ENCODE peak calls at places on chromosomes 7 and 10, in eight cellular contexts. One of them, this sample, is unnamed.

GRCh38 chr7:89003619-89003956 is 208.1 kb upstream of the TEX47 start:
- DNase-seq in Kasumi-1: no peak
- DNase-seq in stomach: no peak
- DNase-seq in amniotic stem cell: no peak
- DNase-seq in prostate gland: no peak
- DNase-seq in left colon: no peak
- DNase-seq in CD8-positive, alpha-beta memory T cell: no peak
- DNase-seq in posterior cingulate gyrus: no peak
- DNase-seq in this sample: no peak

GRCh38 chr10:27884185-27884630 is 114.7 kb downstream of the ODAD2 start:
- DNase-seq in stomach: no peak
- DNase-seq in Kasumi-1: no peak
- DNase-seq in posterior cingulate gyrus: no peak
- DNase-seq in CD8-positive, alpha-beta memory T cell: no peak
- DNase-seq in left colon: no peak
- DNase-seq in prostate gland: no peak
- DNase-seq in amniotic stem cell: no peak
- DNase-seq in this sample: no peak

GRCh38 chr7:42573904-42574692 is 337.1 kb upstream of the GLI3 start:
- DNase-seq in CD8-positive, alpha-beta memory T cell: no peak
- DNase-seq in Kasumi-1: no peak
- DNase-seq in left colon: no peak
- DNase-seq in posterior cingulate gyrus: no peak
- DNase-seq in amniotic stem cell: no peak
- DNase-seq in prostate gland: peak; percentile 22
- DNase-seq in stomach: no peak
- DNase-seq in this sample: no peak

GRCh38 chr7:22832422-22832821 is 9.8 kb upstream of the TOMM7 start:
- DNase-seq in amniotic stem cell: no peak
- DNase-seq in left colon: no peak
- DNase-seq in CD8-positive, alpha-beta memory T cell: no peak
- DNase-seq in stomach: no peak
- DNase-seq in prostate gland: no peak
- DNase-seq in Kasumi-1: no peak
- DNase-seq in posterior cingulate gyrus: no peak
- DNase-seq in this sample: no peak

GRCh38 chr10:124087672-124088634 is 5.4 kb downstream of the CHST15 start:
- DNase-seq in Kasumi-1: no peak
- DNase-seq in CD8-positive, alpha-beta memory T cell: no peak
- DNase-seq in amniotic stem cell: no peak
- DNase-seq in left colon: peak; percentile 83
- DNase-seq in prostate gland: peak; percentile 49
- DNase-seq in posterior cingulate gyrus: peak; percentile 94
- DNase-seq in stomach: peak; percentile 65
- DNase-seq in this sample: peak; percentile 52

GRCh38 chr10:34817054-34817453 is 2.0 kb upstream of the PARD3 start:
- DNase-seq in prostate gland: no peak
- DNase-seq in posterior cingulate gyrus: no peak
- DNase-seq in amniotic stem cell: no peak
- DNase-seq in left colon: no peak
- DNase-seq in CD8-positive, alpha-beta memory T cell: no peak
- DNase-seq in stomach: no peak
- DNase-seq in Kasumi-1: no peak
- DNase-seq in this sample: no peak

GRCh38 chr7:27955596-27955995 is 215.6 kb downstream of the TAX1BP1 start:
- DNase-seq in posterior cingulate gyrus: no peak
- DNase-seq in stomach: no peak
- DNase-seq in prostate gland: no peak
- DNase-seq in Kasumi-1: no peak
- DNase-seq in amniotic stem cell: no peak
- DNase-seq in left colon: no peak
- DNase-seq in CD8-positive, alpha-beta memory T cell: no peak
- DNase-seq in this sample: no peak

GRCh38 chr7:7792089-7792488 is 73.7 kb upstream of the RPA3 start:
- DNase-seq in Kasumi-1: no peak
- DNase-seq in posterior cingulate gyrus: no peak
- DNase-seq in CD8-positive, alpha-beta memory T cell: no peak
- DNase-seq in prostate gland: no peak
- DNase-seq in stomach: no peak
- DNase-seq in amniotic stem cell: no peak
- DNase-seq in left colon: no peak
- DNase-seq in this sample: no peak

GRCh38 chr10:6128591-6129383 is 40.0 kb downstream of the RBM17 start:
- DNase-seq in prostate gland: no peak
- DNase-seq in stomach: no peak
- DNase-seq in CD8-positive, alpha-beta memory T cell: no peak
- DNase-seq in left colon: no peak
- DNase-seq in amniotic stem cell: no peak
- DNase-seq in Kasumi-1: peak; percentile 69
- DNase-seq in posterior cingulate gyrus: peak; percentile 90
- DNase-seq in this sample: no peak

GRCh38 chr7:158821173-158822021 is 7.9 kb downstream of the ESYT2 start:
- DNase-seq in left colon: peak; percentile 28
- DNase-seq in Kasumi-1: peak; percentile 25
- DNase-seq in prostate gland: no peak
- DNase-seq in amniotic stem cell: peak; percentile 51
- DNase-seq in posterior cingulate gyrus: no peak
- DNase-seq in stomach: no peak
- DNase-seq in CD8-positive, alpha-beta memory T cell: no peak
- DNase-seq in this sample: no peak

GRCh38 chr10:70602665-70603438 is at the start of gene PRF1:
- DNase-seq in amniotic stem cell: no peak
- DNase-seq in CD8-positive, alpha-beta memory T cell: peak; percentile 79
- DNase-seq in Kasumi-1: no peak
- DNase-seq in stomach: peak; percentile 54
- DNase-seq in posterior cingulate gyrus: no peak
- DNase-seq in prostate gland: no peak
- DNase-seq in left colon: peak; percentile 52
- DNase-seq in this sample: no peak

GRCh38 chr10:8069627-8070026 is 15.1 kb downstream of the GATA3 start:
- DNase-seq in prostate gland: no peak
- DNase-seq in left colon: no peak
- DNase-seq in posterior cingulate gyrus: no peak
- DNase-seq in amniotic stem cell: peak; percentile 38
- DNase-seq in stomach: no peak
- DNase-seq in CD8-positive, alpha-beta memory T cell: no peak
- DNase-seq in Kasumi-1: no peak
- DNase-seq in this sample: no peak

GRCh38 chr7:102152672-102153585 is 133.7 kb upstream of the SH2B2 start:
- DNase-seq in stomach: no peak
- DNase-seq in prostate gland: no peak
- DNase-seq in left colon: peak; percentile 26
- DNase-seq in Kasumi-1: no peak
- DNase-seq in amniotic stem cell: no peak
- DNase-seq in CD8-positive, alpha-beta memory T cell: no peak
- DNase-seq in posterior cingulate gyrus: no peak
- DNase-seq in this sample: peak; percentile 41

GRCh38 chr7:33886100-33886623 is 19.2 kb upstream of the BMPER start:
- DNase-seq in prostate gland: no peak
- DNase-seq in CD8-positive, alpha-beta memory T cell: no peak
- DNase-seq in Kasumi-1: no peak
- DNase-seq in amniotic stem cell: no peak
- DNase-seq in left colon: no peak
- DNase-seq in posterior cingulate gyrus: no peak
- DNase-seq in stomach: no peak
- DNase-seq in this sample: no peak

GRCh38 chr7:5532520-5533335 is 109.1 kb upstream of the TNRC18 start:
- DNase-seq in stomach: peak; percentile 78
- DNase-seq in amniotic stem cell: no peak
- DNase-seq in left colon: peak; percentile 91
- DNase-seq in CD8-positive, alpha-beta memory T cell: peak; percentile 38
- DNase-seq in Kasumi-1: peak; percentile 75
- DNase-seq in posterior cingulate gyrus: no peak
- DNase-seq in prostate gland: peak; percentile 70
- DNase-seq in this sample: peak; percentile 84

GRCh38 chr10:83991986-83992753 is 147.1 kb upstream of the GHITM start:
- DNase-seq in posterior cingulate gyrus: no peak
- DNase-seq in CD8-positive, alpha-beta memory T cell: no peak
- DNase-seq in Kasumi-1: peak; percentile 35
- DNase-seq in stomach: no peak
- DNase-seq in amniotic stem cell: no peak
- DNase-seq in prostate gland: no peak
- DNase-seq in left colon: peak; percentile 29
- DNase-seq in this sample: peak; percentile 40

GRCh38 chr7:42162560-42163325 is 74.3 kb downstream of the GLI3 start:
- DNase-seq in amniotic stem cell: no peak
- DNase-seq in posterior cingulate gyrus: no peak
- DNase-seq in prostate gland: no peak
- DNase-seq in left colon: no peak
- DNase-seq in Kasumi-1: no peak
- DNase-seq in CD8-positive, alpha-beta memory T cell: no peak
- DNase-seq in stomach: no peak
- DNase-seq in this sample: no peak

GRCh38 chr7:2169923-2170575 is 62.7 kb downstream of the MAD1L1 start:
- DNase-seq in prostate gland: peak; percentile 52
- DNase-seq in posterior cingulate gyrus: peak; percentile 55
- DNase-seq in stomach: no peak
- DNase-seq in CD8-positive, alpha-beta memory T cell: no peak
- DNase-seq in Kasumi-1: no peak
- DNase-seq in left colon: no peak
- DNase-seq in amniotic stem cell: no peak
- DNase-seq in this sample: no peak

GRCh38 chr7:114342431-114343181 is 72.0 kb upstream of the FOXP2 start:
- DNase-seq in Kasumi-1: no peak
- DNase-seq in stomach: no peak
- DNase-seq in left colon: no peak
- DNase-seq in amniotic stem cell: no peak
- DNase-seq in CD8-positive, alpha-beta memory T cell: no peak
- DNase-seq in prostate gland: no peak
- DNase-seq in posterior cingulate gyrus: no peak
- DNase-seq in this sample: no peak

GRCh38 chr7:99155207-99155606 is 11.3 kb upstream of the SMURF1 start:
- DNase-seq in stomach: no peak
- DNase-seq in prostate gland: no peak
- DNase-seq in posterior cingulate gyrus: no peak
- DNase-seq in Kasumi-1: peak; percentile 28
- DNase-seq in CD8-positive, alpha-beta memory T cell: no peak
- DNase-seq in left colon: no peak
- DNase-seq in amniotic stem cell: no peak
- DNase-seq in this sample: no peak

GRCh38 chr7:80596933-80597517 is 41.4 kb upstream of the CD36 start:
- DNase-seq in amniotic stem cell: no peak
- DNase-seq in CD8-positive, alpha-beta memory T cell: no peak
- DNase-seq in stomach: no peak
- DNase-seq in posterior cingulate gyrus: no peak
- DNase-seq in prostate gland: no peak
- DNase-seq in left colon: no peak
- DNase-seq in Kasumi-1: no peak
- DNase-seq in this sample: no peak

GRCh38 chr10:46270086-46270811 is 16.5 kb upstream of the ANTXRL start:
- DNase-seq in prostate gland: no peak
- DNase-seq in CD8-positive, alpha-beta memory T cell: no peak
- DNase-seq in Kasumi-1: no peak
- DNase-seq in amniotic stem cell: no peak
- DNase-seq in left colon: no peak
- DNase-seq in posterior cingulate gyrus: no peak
- DNase-seq in stomach: peak; percentile 8
- DNase-seq in this sample: no peak

GRCh38 chr10:87674963-87675362 is 15.3 kb downstream of the PAPSS2 start:
- DNase-seq in posterior cingulate gyrus: no peak
- DNase-seq in CD8-positive, alpha-beta memory T cell: no peak
- DNase-seq in stomach: no peak
- DNase-seq in amniotic stem cell: no peak
- DNase-seq in Kasumi-1: no peak
- DNase-seq in prostate gland: no peak
- DNase-seq in left colon: no peak
- DNase-seq in this sample: no peak

GRCh38 chr10:22711373-22711772 is 3.0 kb downstream of the PIP4K2A start:
- DNase-seq in amniotic stem cell: no peak
- DNase-seq in posterior cingulate gyrus: no peak
- DNase-seq in stomach: no peak
- DNase-seq in Kasumi-1: no peak
- DNase-seq in prostate gland: no peak
- DNase-seq in left colon: no peak
- DNase-seq in CD8-positive, alpha-beta memory T cell: no peak
- DNase-seq in this sample: no peak